ENCODE peak calls at places on chromosomes 5 and 9, in eight cellular contexts. D is esophagus muscularis mucosa, I is adipocyte, H is transverse colon, W is OCI-LY7, L is body of pancreas, M is psoas muscle, U is heart left ventricle. O is an unnamed sample. For H3K36me3, the result is how much of the 10 kb centered on the place peaks cover.

GRCh38 chr5:159451197-159452052 is 121.1 kb upstream of the IL12B start:
- DNase-seq in D (no peak), I (peak), H (no peak), W (no peak), L (no peak), M (no peak), U (peak), O (no peak)

GRCh38 chr5:106321242-106321641 is 1349.5 kb downstream of the EFNA5 start:
- DNase-seq in D (no peak), I (no peak), H (no peak), W (no peak), L (no peak), M (no peak), U (no peak), O (no peak)

GRCh38 chr5:170848033-170848432 is 13.8 kb upstream of the RANBP17 start:
- DNase-seq in D (no peak), I (peak), H (no peak), W (no peak), L (no peak), M (no peak), U (no peak), O (no peak)

GRCh38 chr9:136533775-136534157 is 12.1 kb downstream of the NOTCH1 start:
- DNase-seq in D (no peak), I (no peak), H (peak), W (no peak), L (no peak), M (peak), U (no peak), O (no peak)

GRCh38 chr9:7970666-7971335 is 171.2 kb upstream of the DMAC1 start:
- DNase-seq in D (no peak), I (no peak), H (no peak), W (no peak), L (no peak), M (no peak), U (no peak), O (no peak)

GRCh38 chr5:115456539-115456938 is 88.0 kb downstream of the FEM1C start:
- DNase-seq in D (no peak), I (no peak), H (peak), W (no peak), L (no peak), M (no peak), U (no peak), O (no peak)

GRCh38 chr9:96818535-96818934 is 35.8 kb downstream of the ZNF782 start:
- DNase-seq in D (no peak), I (no peak), H (no peak), W (peak), L (no peak), M (no peak), U (no peak), O (peak)

GRCh38 chr5:148855249-148856008 is 29.0 kb downstream of the ADRB2 start:
- DNase-seq in D (no peak), I (no peak), H (no peak), W (no peak), L (no peak), M (no peak), U (no peak), O (no peak)

GRCh38 chr9:88539246-88539645 is 4.3 kb downstream of the NXNL2 start:
- DNase-seq in D (no peak), I (no peak), H (no peak), W (no peak), L (no peak), M (no peak), U (no peak), O (no peak)

GRCh38 chr5:61299254-61299653 is 32.8 kb upstream of the ZSWIM6 start:
- DNase-seq in D (no peak), I (no peak), H (no peak), W (no peak), L (no peak), M (no peak), U (no peak), O (no peak)

GRCh38 chr5:10460252-10460906 is 18.7 kb downstream of the ROPN1L start:
- DNase-seq in D (no peak), I (peak), H (peak), W (peak), L (peak), M (no peak), U (peak), O (peak)

GRCh38 chr9:126397056-126397455 is 70.4 kb downstream of the MVB12B start:
- DNase-seq in D (no peak), I (no peak), H (peak), W (peak), L (no peak), M (no peak), U (no peak), O (no peak)

GRCh38 chr9:127521919-127522304 is 70.6 kb downstream of the LRSAM1 start:
- DNase-seq in D (no peak), I (no peak), H (no peak), W (no peak), L (peak), M (no peak), U (peak), O (no peak)

GRCh38 chr9:99019523-99020331 is 76.0 kb downstream of the COL15A1 start:
- DNase-seq in D (no peak), I (peak), H (no peak), W (no peak), L (no peak), M (no peak), U (no peak), O (peak)

GRCh38 chr5:138352722-138353549 is 451 bp downstream of the KDM3B start:
- DNase-seq in D (no peak), I (peak), H (peak), W (peak), L (peak), M (peak), U (peak), O (peak)

GRCh38 chr9:130186839-130187522 is 14.8 kb downstream of the NCS1 start:
- DNase-seq in D (no peak), I (peak), H (peak), W (no peak), L (peak), M (peak), U (no peak), O (no peak)

GRCh38 chr5:123429993-123430392 is 6.8 kb upstream of the CEP120 start:
- DNase-seq in D (no peak), I (peak), H (no peak), W (no peak), L (no peak), M (no peak), U (no peak), O (no peak)

GRCh38 chr5:124178050-124178449 is 568.4 kb downstream of the ZNF608 start:
- DNase-seq in D (no peak), I (no peak), H (no peak), W (no peak), L (no peak), M (no peak), U (no peak), O (no peak)

DNA sequence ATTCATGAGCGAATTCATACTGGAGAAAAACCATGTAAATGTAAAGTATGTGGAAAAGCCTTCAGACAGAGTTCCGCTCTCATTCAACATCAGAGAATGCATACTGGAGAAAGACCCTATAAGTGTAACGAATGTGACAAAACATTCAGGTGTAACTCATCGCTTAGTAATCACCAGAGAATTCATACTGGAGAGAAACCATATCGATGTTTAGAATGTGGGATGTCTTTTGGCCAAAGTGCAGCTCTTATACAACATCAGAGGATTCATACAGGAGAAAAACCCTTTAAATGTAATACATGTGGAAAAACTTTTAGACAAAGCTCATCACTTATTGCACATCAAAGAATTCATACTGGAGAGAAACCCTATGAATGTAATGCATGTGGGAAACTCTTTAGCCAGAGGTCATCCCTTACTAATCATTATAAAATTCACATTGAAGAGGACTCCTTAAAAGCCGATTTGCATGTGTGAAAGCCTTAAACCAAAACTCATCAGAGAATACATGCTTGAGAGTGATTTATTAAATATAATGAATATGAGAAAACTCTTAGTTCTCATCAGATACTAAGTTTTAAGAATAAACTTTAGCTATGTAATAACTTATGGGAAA is 11.8 kb upstream of the ZFP2 start:
- DNase-seq in D (no peak), I (no peak), H (no peak), W (no peak), L (no peak), M (no peak), U (no peak), O (no peak)
- H3K36me3 ChIP-seq in D (half or more), I (half or more), H (half or more), W (half or more), L (under half), M (under half), U (half or more), O (under half)

DNA sequence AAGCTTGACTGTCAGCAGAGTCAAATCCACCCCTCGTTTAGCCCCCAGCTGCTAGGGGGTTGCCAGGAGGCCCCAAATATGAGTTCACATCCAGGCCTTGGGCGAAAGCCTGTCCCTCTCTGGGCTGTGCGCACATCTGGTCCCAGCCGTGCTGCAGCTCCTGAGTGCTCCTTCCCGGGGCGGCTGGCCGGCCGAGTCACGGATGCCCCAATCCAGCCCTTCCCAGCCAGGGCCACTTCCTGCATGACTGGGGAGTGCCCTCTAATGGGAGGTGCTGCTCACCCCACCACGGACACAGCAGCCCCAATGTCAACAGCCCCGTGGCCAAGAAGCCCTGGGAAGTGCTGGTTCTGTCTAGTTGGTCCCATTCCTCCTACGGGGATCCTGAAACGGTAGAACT is 103.5 kb upstream of the FCN2 start:
- DNase-seq in D (no peak), I (no peak), H (no peak), W (no peak), L (no peak), M (no peak), U (no peak), O (no peak)
- H3K36me3 ChIP-seq in D (under half), I (half or more), H (under half), W (under half), L (under half), M (under half), U (under half), O (under half)

GRCh38 chr5:135371738-135372232 is 27.2 kb downstream of the MACROH2A1 start:
- DNase-seq in D (no peak), I (peak), H (no peak), W (no peak), L (no peak), M (no peak), U (no peak), O (no peak)
- H3K36me3 ChIP-seq in D (under half), I (half or more), H (under half), W (half or more), L (under half), M (under half), U (under half), O (under half)

GRCh38 chr5:141529873-141530272 is 41.0 kb downstream of the PCDHGC5 start:
- DNase-seq in D (no peak), I (no peak), H (no peak), W (peak), L (no peak), M (no peak), U (no peak), O (no peak)
- H3K36me3 ChIP-seq in D (under half), I (under half), H (under half), W (half or more), L (under half), M (under half), U (under half), O (under half)

GRCh38 chr5:17229308-17229707 is 11.9 kb downstream of the BASP1 start:
- DNase-seq in D (no peak), I (no peak), H (no peak), W (no peak), L (no peak), M (no peak), U (no peak), O (peak)
- H3K36me3 ChIP-seq in D (under half), I (under half), H (under half), W (half or more), L (under half), M (under half), U (under half), O (under half)

GRCh38 chr5:14707811-14708210 is 43.3 kb downstream of the OTULIN start:
- DNase-seq in D (no peak), I (no peak), H (no peak), W (no peak), L (no peak), M (no peak), U (no peak), O (no peak)
- H3K36me3 ChIP-seq in D (under half), I (half or more), H (under half), W (half or more), L (under half), M (under half), U (under half), O (under half)

GRCh38 chr5:132271251-132272246 is 14.1 kb downstream of the PDLIM4 start:
- DNase-seq in D (peak), I (no peak), H (no peak), W (peak), L (no peak), M (no peak), U (no peak), O (no peak)
- H3K36me3 ChIP-seq in D (under half), I (under half), H (under half), W (under half), L (under half), M (under half), U (under half), O (under half)

GRCh38 chr9:104750185-104750762 is 2.8 kb downstream of the NIPSNAP3A start:
- DNase-seq in D (no peak), I (no peak), H (no peak), W (peak), L (no peak), M (no peak), U (no peak), O (no peak)

GRCh38 chr9:104746798-104747197 is 685 bp upstream of the NIPSNAP3A start:
- DNase-seq in D (no peak), I (no peak), H (no peak), W (peak), L (no peak), M (no peak), U (no peak), O (no peak)

GRCh38 chr9:104747565-104748358 is at the start of gene NIPSNAP3A:
- DNase-seq in D (peak), I (peak), H (peak), W (peak), L (peak), M (peak), U (peak), O (peak)

GRCh38 chr9:104747245-104747564 is 278 bp upstream of the NIPSNAP3A start:
- DNase-seq in D (no peak), I (no peak), H (no peak), W (no peak), L (no peak), M (no peak), U (no peak), O (no peak)

DNA sequence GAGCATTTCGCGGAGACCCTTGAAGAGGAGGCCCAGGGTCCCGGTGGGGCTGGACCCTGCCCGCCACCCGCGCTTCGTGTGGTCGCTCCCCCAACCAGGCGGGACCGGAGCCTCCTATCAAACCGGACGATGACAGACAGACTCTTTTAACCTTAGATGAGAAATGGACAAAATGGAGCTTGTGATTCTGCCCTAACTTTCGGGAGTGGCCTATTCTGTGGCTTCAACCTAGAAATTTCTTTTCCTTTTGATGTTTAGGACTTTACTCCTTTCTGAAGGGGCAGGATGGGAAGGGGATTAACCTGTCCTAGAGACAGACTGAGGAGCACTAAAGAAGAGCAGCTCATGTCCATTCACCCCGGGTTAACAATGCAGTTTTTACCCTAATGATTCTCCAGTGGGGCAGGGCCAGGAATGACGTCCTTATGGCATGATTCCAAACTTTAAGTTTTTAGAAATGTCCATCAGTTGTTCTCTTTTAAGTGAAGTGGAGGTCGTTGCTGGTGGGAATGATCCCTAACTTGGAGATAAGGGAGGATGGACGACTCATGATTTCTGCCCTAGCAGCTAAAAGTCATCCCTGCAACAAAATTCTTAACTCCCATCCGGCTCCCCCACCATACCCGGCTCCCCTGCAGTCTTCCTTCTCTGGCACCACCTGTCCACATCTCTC is 1.0 kb downstream of the NIPSNAP3A start:
- DNase-seq in D (no peak), I (peak), H (no peak), W (peak), L (no peak), M (no peak), U (no peak), O (peak)
- H3K36me3 ChIP-seq in D (under half), I (under half), H (under half), W (under half), L (under half), M (under half), U (under half), O (under half)

GRCh38 chr5:151781201-151781600 is 9.4 kb downstream of the G3BP1 start:
- DNase-seq in D (no peak), I (no peak), H (no peak), W (no peak), L (no peak), M (no peak), U (no peak), O (no peak)
- H3K36me3 ChIP-seq in D (under half), I (under half), H (under half), W (half or more), L (under half), M (under half), U (under half), O (under half)

DNA sequence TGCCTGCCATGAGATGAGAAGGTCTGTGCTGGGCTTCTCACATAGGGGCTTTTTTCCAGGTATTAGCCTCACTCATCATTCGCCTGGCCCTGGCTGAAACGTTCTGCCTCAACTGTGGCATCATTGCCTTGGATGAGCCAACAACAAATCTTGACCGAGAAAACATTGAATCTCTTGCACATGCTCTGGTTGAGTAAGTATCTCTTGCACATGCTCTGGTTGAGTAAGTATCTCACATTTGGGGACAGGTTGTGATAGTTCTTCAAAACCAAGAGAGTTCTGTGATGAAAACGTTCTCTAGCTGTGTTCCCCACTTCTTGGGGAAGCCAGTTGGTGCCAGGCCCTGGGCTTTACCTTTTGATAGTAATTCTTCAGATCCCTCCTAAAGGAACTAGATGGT is 17.4 kb upstream of the IL13 start:
- DNase-seq in D (no peak), I (no peak), H (no peak), W (no peak), L (no peak), M (no peak), U (no peak), O (no peak)
- H3K36me3 ChIP-seq in D (under half), I (half or more), H (half or more), W (half or more), L (under half), M (under half), U (under half), O (under half)

O was measured in endothelial cell of umbilical vein.